ENCODE peak calls at places on chromosomes 1 and 21, in six cellular contexts. One of them, this sample, is unnamed.

GRCh38 chr1:171344473-171344820 is 30.5 kb downstream of the FMO4 start:
- DNase-seq in PC-3: no peak
- DNase-seq in NCI-H774: no peak
- DNase-seq in fibroblast of the conjunctiva: no peak
- DNase-seq in central memory CD4-positive, alpha-beta T cell: no peak
- DNase-seq in nucleus accumbens: no peak
- DNase-seq in this sample: no peak

GRCh38 chr1:178341218-178341956 is 155.4 kb downstream of the CLEC20A start:
- DNase-seq in PC-3: peak; percentile 91
- DNase-seq in NCI-H774: no peak
- DNase-seq in fibroblast of the conjunctiva: peak; percentile 64
- DNase-seq in central memory CD4-positive, alpha-beta T cell: no peak
- DNase-seq in nucleus accumbens: no peak
- DNase-seq in this sample: no peak

GRCh38 chr1:7248828-7249227 is 463.6 kb downstream of the CAMTA1 start:
- DNase-seq in PC-3: no peak
- DNase-seq in NCI-H774: no peak
- DNase-seq in fibroblast of the conjunctiva: no peak
- DNase-seq in central memory CD4-positive, alpha-beta T cell: no peak
- DNase-seq in nucleus accumbens: no peak
- DNase-seq in this sample: no peak

GRCh38 chr1:161905269-161905884 is 118.3 kb downstream of the OLFML2B start:
- DNase-seq in PC-3: peak; percentile 74
- DNase-seq in NCI-H774: no peak
- DNase-seq in fibroblast of the conjunctiva: no peak
- DNase-seq in central memory CD4-positive, alpha-beta T cell: peak; percentile 2
- DNase-seq in nucleus accumbens: no peak
- DNase-seq in this sample: no peak

GRCh38 chr1:180123463-180123936 is 31.2 kb upstream of the QSOX1 start:
- DNase-seq in PC-3: peak; percentile 86
- DNase-seq in NCI-H774: no peak
- DNase-seq in fibroblast of the conjunctiva: peak; percentile 55
- DNase-seq in central memory CD4-positive, alpha-beta T cell: no peak
- DNase-seq in nucleus accumbens: no peak
- DNase-seq in this sample: no peak

GRCh38 chr21:16079830-16080229 is 350.0 kb downstream of the USP25 start:
- DNase-seq in PC-3: peak; percentile 96
- DNase-seq in NCI-H774: peak; percentile 46
- DNase-seq in fibroblast of the conjunctiva: peak; percentile 14
- DNase-seq in central memory CD4-positive, alpha-beta T cell: no peak
- DNase-seq in nucleus accumbens: no peak
- DNase-seq in this sample: no peak

GRCh38 chr1:218686258-218686657 is 341.1 kb downstream of the TGFB2 start:
- DNase-seq in PC-3: peak; percentile 82
- DNase-seq in NCI-H774: no peak
- DNase-seq in fibroblast of the conjunctiva: no peak
- DNase-seq in central memory CD4-positive, alpha-beta T cell: no peak
- DNase-seq in nucleus accumbens: no peak
- DNase-seq in this sample: no peak

GRCh38 chr1:8241417-8242014 is 76.4 kb upstream of the SLC45A1 start:
- DNase-seq in PC-3: peak; percentile 16
- DNase-seq in NCI-H774: no peak
- DNase-seq in fibroblast of the conjunctiva: no peak
- DNase-seq in central memory CD4-positive, alpha-beta T cell: no peak
- DNase-seq in nucleus accumbens: no peak
- DNase-seq in this sample: no peak

GRCh38 chr1:23533288-23534130 is 2.5 kb upstream of the E2F2 start:
- DNase-seq in PC-3: peak; percentile 13
- DNase-seq in NCI-H774: no peak
- DNase-seq in fibroblast of the conjunctiva: no peak
- DNase-seq in central memory CD4-positive, alpha-beta T cell: no peak
- DNase-seq in nucleus accumbens: no peak
- DNase-seq in this sample: no peak

GRCh38 chr21:32894321-32894720 is 122.8 kb upstream of the PAXBP1 start:
- DNase-seq in PC-3: no peak
- DNase-seq in NCI-H774: no peak
- DNase-seq in fibroblast of the conjunctiva: no peak
- DNase-seq in central memory CD4-positive, alpha-beta T cell: no peak
- DNase-seq in nucleus accumbens: no peak
- DNase-seq in this sample: no peak

GRCh38 chr1:246161626-246162025 is 345.5 kb downstream of the SMYD3 start:
- DNase-seq in PC-3: peak; percentile 85
- DNase-seq in NCI-H774: no peak
- DNase-seq in fibroblast of the conjunctiva: peak; percentile 67
- DNase-seq in central memory CD4-positive, alpha-beta T cell: no peak
- DNase-seq in nucleus accumbens: no peak
- DNase-seq in this sample: peak; percentile 16

GRCh38 chr1:203626910-203627246 is 246 bp downstream of the ATP2B4 start:
- DNase-seq in PC-3: no peak
- DNase-seq in NCI-H774: peak; percentile 70
- DNase-seq in fibroblast of the conjunctiva: no peak
- DNase-seq in central memory CD4-positive, alpha-beta T cell: no peak
- DNase-seq in nucleus accumbens: no peak
- DNase-seq in this sample: no peak

GRCh38 chr1:61120998-61121397 is 38.6 kb downstream of the NFIA start:
- DNase-seq in PC-3: no peak
- DNase-seq in NCI-H774: no peak
- DNase-seq in fibroblast of the conjunctiva: peak; percentile 35
- DNase-seq in central memory CD4-positive, alpha-beta T cell: no peak
- DNase-seq in nucleus accumbens: no peak
- DNase-seq in this sample: no peak

GRCh38 chr1:211420389-211420788 is 71.6 kb downstream of the RD3 start:
- DNase-seq in PC-3: peak; percentile 21
- DNase-seq in NCI-H774: no peak
- DNase-seq in fibroblast of the conjunctiva: no peak
- DNase-seq in central memory CD4-positive, alpha-beta T cell: no peak
- DNase-seq in nucleus accumbens: no peak
- DNase-seq in this sample: peak; percentile 10

GRCh38 chr1:247290576-247290975 is 34.7 kb downstream of the VN1R5 start:
- DNase-seq in PC-3: no peak
- DNase-seq in NCI-H774: no peak
- DNase-seq in fibroblast of the conjunctiva: no peak
- DNase-seq in central memory CD4-positive, alpha-beta T cell: no peak
- DNase-seq in nucleus accumbens: no peak
- DNase-seq in this sample: no peak

This sample was measured in NCI-H2107.